ENCODE peak calls at places on chromosomes 16 and 17, in eight cellular contexts. One of them, this sample, is unnamed.
A peak's percentile ranks its signal among the peaks of the same experiment; 100 is the strongest.

GRCh38 chr17:67374329-67375053 is 2.6 kb upstream of the PITPNC1 start:
- DNase-seq in CD8-positive, alpha-beta memory T cell: peak; percentile 79
- DNase-seq in ascending aorta: peak; percentile 93
- DNase-seq in thoracic aorta: peak; percentile 67
- DNase-seq in AG04450: peak; percentile 63
- DNase-seq in prostate gland: peak; percentile 87
- DNase-seq in transverse colon: peak; percentile 87
- DNase-seq in fibroblast of lung: peak; percentile 84
- DNase-seq in this sample: peak; percentile 86

GRCh38 chr16:3734084-3734757 is 16.9 kb upstream of the TRAP1 start:
- DNase-seq in CD8-positive, alpha-beta memory T cell: no peak
- DNase-seq in ascending aorta: no peak
- DNase-seq in thoracic aorta: no peak
- DNase-seq in AG04450: no peak
- DNase-seq in prostate gland: no peak
- DNase-seq in transverse colon: no peak
- DNase-seq in fibroblast of lung: no peak
- DNase-seq in this sample: no peak

GRCh38 chr17:38742431-38743308 is 5.5 kb downstream of the PCGF2 start:
- DNase-seq in CD8-positive, alpha-beta memory T cell: no peak
- DNase-seq in ascending aorta: peak; percentile 83
- DNase-seq in thoracic aorta: peak; percentile 54
- DNase-seq in AG04450: peak; percentile 37
- DNase-seq in prostate gland: no peak
- DNase-seq in transverse colon: peak; percentile 68
- DNase-seq in fibroblast of lung: peak; percentile 67
- DNase-seq in this sample: peak; percentile 96

GRCh38 chr16:24939224-24939623 is 75.9 kb downstream of the ARHGAP17 start:
- DNase-seq in CD8-positive, alpha-beta memory T cell: no peak
- DNase-seq in ascending aorta: no peak
- DNase-seq in thoracic aorta: no peak
- DNase-seq in AG04450: no peak
- DNase-seq in prostate gland: no peak
- DNase-seq in transverse colon: no peak
- DNase-seq in fibroblast of lung: no peak
- DNase-seq in this sample: no peak

GRCh38 chr16:11190585-11191565 is 65.1 kb downstream of the SOCS1 start:
- DNase-seq in CD8-positive, alpha-beta memory T cell: no peak
- DNase-seq in ascending aorta: no peak
- DNase-seq in thoracic aorta: no peak
- DNase-seq in AG04450: no peak
- DNase-seq in prostate gland: no peak
- DNase-seq in transverse colon: no peak
- DNase-seq in fibroblast of lung: peak; percentile 38
- DNase-seq in this sample: peak; percentile 45

GRCh38 chr17:62660629-62661118 is 33.2 kb downstream of the MRC2 start:
- DNase-seq in CD8-positive, alpha-beta memory T cell: no peak
- DNase-seq in ascending aorta: no peak
- DNase-seq in thoracic aorta: no peak
- DNase-seq in AG04450: no peak
- DNase-seq in prostate gland: no peak
- DNase-seq in transverse colon: no peak
- DNase-seq in fibroblast of lung: no peak
- DNase-seq in this sample: no peak

GRCh38 chr17:66892286-66892685 is 57.4 kb downstream of the CACNG5 start:
- DNase-seq in CD8-positive, alpha-beta memory T cell: no peak
- DNase-seq in ascending aorta: no peak
- DNase-seq in thoracic aorta: no peak
- DNase-seq in AG04450: no peak
- DNase-seq in prostate gland: no peak
- DNase-seq in transverse colon: no peak
- DNase-seq in fibroblast of lung: peak; percentile 10
- DNase-seq in this sample: no peak

GRCh38 chr16:77062878-77063566 is 128.0 kb upstream of the MON1B start:
- DNase-seq in CD8-positive, alpha-beta memory T cell: no peak
- DNase-seq in ascending aorta: no peak
- DNase-seq in thoracic aorta: no peak
- DNase-seq in AG04450: no peak
- DNase-seq in prostate gland: no peak
- DNase-seq in transverse colon: no peak
- DNase-seq in fibroblast of lung: no peak
- DNase-seq in this sample: no peak

GRCh38 chr16:85639529-85640253 is 26.6 kb downstream of the GSE1 start:
- DNase-seq in CD8-positive, alpha-beta memory T cell: no peak
- DNase-seq in ascending aorta: no peak
- DNase-seq in thoracic aorta: no peak
- DNase-seq in AG04450: no peak
- DNase-seq in prostate gland: peak; percentile 67
- DNase-seq in transverse colon: no peak
- DNase-seq in fibroblast of lung: no peak
- DNase-seq in this sample: no peak

GRCh38 chr16:2023098-2023925 is 3.4 kb upstream of the NHERF2 start:
- DNase-seq in CD8-positive, alpha-beta memory T cell: peak; percentile 95
- DNase-seq in ascending aorta: peak; percentile 96
- DNase-seq in thoracic aorta: peak; percentile 69
- DNase-seq in AG04450: peak; percentile 66
- DNase-seq in prostate gland: peak; percentile 92
- DNase-seq in transverse colon: peak; percentile 97
- DNase-seq in fibroblast of lung: peak; percentile 71
- DNase-seq in this sample: peak; percentile 68

GRCh38 chr16:2024026-2024425 is 2.7 kb upstream of the NHERF2 start:
- DNase-seq in CD8-positive, alpha-beta memory T cell: no peak
- DNase-seq in ascending aorta: no peak
- DNase-seq in thoracic aorta: no peak
- DNase-seq in AG04450: no peak
- DNase-seq in prostate gland: no peak
- DNase-seq in transverse colon: no peak
- DNase-seq in fibroblast of lung: no peak
- DNase-seq in this sample: no peak

GRCh38 chr16:2026461-2027023 is at the start of gene NHERF2:
- DNase-seq in CD8-positive, alpha-beta memory T cell: peak; percentile 29
- DNase-seq in ascending aorta: no peak
- DNase-seq in thoracic aorta: no peak
- DNase-seq in AG04450: no peak
- DNase-seq in prostate gland: peak; percentile 53
- DNase-seq in transverse colon: peak; percentile 57
- DNase-seq in fibroblast of lung: no peak
- DNase-seq in this sample: no peak

GRCh38 chr16:2025878-2026460 is 733 bp upstream of the NHERF2 start:
- DNase-seq in CD8-positive, alpha-beta memory T cell: no peak
- DNase-seq in ascending aorta: no peak
- DNase-seq in thoracic aorta: no peak
- DNase-seq in AG04450: no peak
- DNase-seq in prostate gland: no peak
- DNase-seq in transverse colon: no peak
- DNase-seq in fibroblast of lung: no peak
- DNase-seq in this sample: no peak

DNA sequence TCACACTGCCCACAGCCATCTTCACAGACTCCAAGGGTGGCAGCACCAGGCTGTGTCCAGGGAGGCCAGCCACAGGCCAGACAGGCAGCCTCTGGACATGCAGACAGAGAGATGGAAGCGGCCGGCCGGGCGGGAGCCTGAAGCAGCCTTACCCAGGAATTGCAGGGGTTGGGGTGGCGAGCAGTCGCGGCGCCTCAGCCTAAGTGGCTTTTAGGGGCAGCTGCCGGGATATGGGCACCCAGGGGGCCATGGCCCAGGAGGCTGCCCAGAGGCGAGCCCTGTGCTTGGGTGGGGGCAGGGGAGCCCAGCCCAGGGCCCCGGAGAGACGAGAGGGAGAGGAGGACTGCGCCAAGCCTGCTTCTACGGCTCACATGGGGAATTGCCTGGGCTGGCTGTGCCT is 1.5 kb upstream of the NHERF2 start:
- DNase-seq in CD8-positive, alpha-beta memory T cell: no peak
- DNase-seq in ascending aorta: no peak
- DNase-seq in thoracic aorta: no peak
- DNase-seq in AG04450: no peak
- DNase-seq in prostate gland: no peak
- DNase-seq in transverse colon: no peak
- DNase-seq in fibroblast of lung: no peak
- DNase-seq in this sample: no peak
- H3K27me3 ChIP-seq in CD8-positive, alpha-beta memory T cell: peaks cover 5% of the 10 kb centered on the region
- H3K27me3 ChIP-seq in ascending aorta: no peaks in the 10 kb centered on the region
- H3K27me3 ChIP-seq in thoracic aorta: no peaks in the 10 kb centered on the region
- H3K27me3 ChIP-seq in AG04450: peaks cover under 1% of the 10 kb centered on the region
- H3K27me3 ChIP-seq in prostate gland: peaks cover 2% of the 10 kb centered on the region
- H3K27me3 ChIP-seq in transverse colon: peaks cover 17% of the 10 kb centered on the region
- H3K27me3 ChIP-seq in fibroblast of lung: peaks cover 4% of the 10 kb centered on the region
- H3K27me3 ChIP-seq in this sample: peaks cover 5% of the 10 kb centered on the region

GRCh38 chr17:17693955-17694228 is 12.6 kb downstream of the RAI1 start:
- DNase-seq in CD8-positive, alpha-beta memory T cell: no peak
- DNase-seq in ascending aorta: no peak
- DNase-seq in thoracic aorta: no peak
- DNase-seq in AG04450: no peak
- DNase-seq in prostate gland: no peak
- DNase-seq in transverse colon: no peak
- DNase-seq in fibroblast of lung: no peak
- DNase-seq in this sample: no peak

GRCh38 chr17:17692353-17693252 is 11.3 kb downstream of the RAI1 start:
- DNase-seq in CD8-positive, alpha-beta memory T cell: no peak
- DNase-seq in ascending aorta: no peak
- DNase-seq in thoracic aorta: no peak
- DNase-seq in AG04450: no peak
- DNase-seq in prostate gland: no peak
- DNase-seq in transverse colon: no peak
- DNase-seq in fibroblast of lung: peak; percentile 48
- DNase-seq in this sample: no peak

GRCh38 chr17:17696075-17696474 is 14.8 kb downstream of the RAI1 start:
- DNase-seq in CD8-positive, alpha-beta memory T cell: no peak
- DNase-seq in ascending aorta: no peak
- DNase-seq in thoracic aorta: no peak
- DNase-seq in AG04450: no peak
- DNase-seq in prostate gland: no peak
- DNase-seq in transverse colon: no peak
- DNase-seq in fibroblast of lung: no peak
- DNase-seq in this sample: no peak

GRCh38 chr17:17693253-17693954 is 12.1 kb downstream of the RAI1 start:
- DNase-seq in CD8-positive, alpha-beta memory T cell: no peak
- DNase-seq in ascending aorta: peak; percentile 81
- DNase-seq in thoracic aorta: peak; percentile 53
- DNase-seq in AG04450: no peak
- DNase-seq in prostate gland: peak; percentile 87
- DNase-seq in transverse colon: peak; percentile 31
- DNase-seq in fibroblast of lung: peak; percentile 48
- DNase-seq in this sample: no peak

DNA sequence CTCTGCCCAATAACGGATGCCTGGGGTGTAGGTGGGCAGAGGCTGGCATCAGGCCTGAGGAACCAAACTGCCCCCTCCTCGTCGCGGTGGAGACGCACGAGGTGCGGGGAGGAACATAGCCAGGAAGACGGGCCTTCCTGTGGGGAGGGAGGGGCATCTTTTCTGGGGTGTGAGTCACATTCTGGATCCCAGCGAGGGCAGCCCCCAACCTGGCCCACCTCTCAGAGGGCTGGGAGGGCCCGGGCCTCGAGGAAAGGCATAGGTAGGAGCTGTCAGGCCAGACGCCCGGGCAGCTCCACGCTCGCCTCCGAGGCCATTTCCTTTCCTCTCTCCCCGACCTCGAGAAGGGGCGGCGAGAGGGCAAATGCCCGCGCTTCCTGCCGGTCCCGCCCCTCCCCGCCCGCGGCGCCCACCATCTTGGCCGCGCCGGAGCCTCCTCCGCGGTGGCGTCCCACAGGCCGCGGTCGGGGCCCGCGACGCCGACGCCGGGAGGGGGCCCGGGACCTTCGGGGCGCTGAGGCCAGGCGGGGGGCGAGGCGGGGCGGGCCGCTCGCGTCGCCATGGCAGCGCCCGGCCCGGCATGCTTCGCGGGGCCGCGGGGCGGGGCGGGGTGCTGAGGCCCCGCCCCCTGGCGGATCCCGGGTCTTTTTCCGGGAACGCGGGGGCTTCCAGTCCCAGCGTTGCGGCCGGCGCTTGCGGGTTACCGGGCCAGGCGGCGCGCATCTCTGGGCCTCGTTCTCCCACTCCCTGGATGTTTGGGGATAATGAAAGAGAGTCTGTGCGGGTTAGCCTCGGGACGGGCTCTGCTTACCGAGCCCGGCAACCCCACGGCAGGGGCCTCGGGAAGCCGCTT is 13.2 kb downstream of the RAI1 start:
- DNase-seq in CD8-positive, alpha-beta memory T cell: peak; percentile 73
- DNase-seq in ascending aorta: peak; percentile 88
- DNase-seq in thoracic aorta: peak; percentile 36
- DNase-seq in AG04450: no peak
- DNase-seq in prostate gland: peak; percentile 75
- DNase-seq in transverse colon: peak; percentile 76
- DNase-seq in fibroblast of lung: peak; percentile 78
- DNase-seq in this sample: peak; percentile 43
- H3K27me3 ChIP-seq in CD8-positive, alpha-beta memory T cell: no peaks in the 10 kb centered on the region
- H3K27me3 ChIP-seq in ascending aorta: no peaks in the 10 kb centered on the region
- H3K27me3 ChIP-seq in thoracic aorta: no peaks in the 10 kb centered on the region
- H3K27me3 ChIP-seq in AG04450: no peaks in the 10 kb centered on the region
- H3K27me3 ChIP-seq in prostate gland: no peaks in the 10 kb centered on the region
- H3K27me3 ChIP-seq in transverse colon: no peaks in the 10 kb centered on the region
- H3K27me3 ChIP-seq in fibroblast of lung: no peaks in the 10 kb centered on the region
- H3K27me3 ChIP-seq in this sample: no peaks in the 10 kb centered on the region

GRCh38 chr16:81536648-81537047 is 92.0 kb downstream of the CMIP start:
- DNase-seq in CD8-positive, alpha-beta memory T cell: no peak
- DNase-seq in ascending aorta: no peak
- DNase-seq in thoracic aorta: no peak
- DNase-seq in AG04450: no peak
- DNase-seq in prostate gland: no peak
- DNase-seq in transverse colon: no peak
- DNase-seq in fibroblast of lung: no peak
- DNase-seq in this sample: no peak
- H3K27me3 ChIP-seq in CD8-positive, alpha-beta memory T cell: no peaks in the 10 kb centered on the region
- H3K27me3 ChIP-seq in ascending aorta: no peaks in the 10 kb centered on the region
- H3K27me3 ChIP-seq in thoracic aorta: no peaks in the 10 kb centered on the region
- H3K27me3 ChIP-seq in AG04450: no peaks in the 10 kb centered on the region
- H3K27me3 ChIP-seq in prostate gland: no peaks in the 10 kb centered on the region
- H3K27me3 ChIP-seq in transverse colon: no peaks in the 10 kb centered on the region
- H3K27me3 ChIP-seq in fibroblast of lung: no peaks in the 10 kb centered on the region
- H3K27me3 ChIP-seq in this sample: no peaks in the 10 kb centered on the region

GRCh38 chr17:79180358-79181005 is 105.9 kb downstream of the ENGASE start:
- DNase-seq in CD8-positive, alpha-beta memory T cell: no peak
- DNase-seq in ascending aorta: no peak
- DNase-seq in thoracic aorta: no peak
- DNase-seq in AG04450: no peak
- DNase-seq in prostate gland: no peak
- DNase-seq in transverse colon: no peak
- DNase-seq in fibroblast of lung: no peak
- DNase-seq in this sample: no peak

GRCh38 chr17:79182176-79183160 is 107.8 kb downstream of the ENGASE start:
- DNase-seq in CD8-positive, alpha-beta memory T cell: no peak
- DNase-seq in ascending aorta: no peak
- DNase-seq in thoracic aorta: no peak
- DNase-seq in AG04450: no peak
- DNase-seq in prostate gland: no peak
- DNase-seq in transverse colon: no peak
- DNase-seq in fibroblast of lung: no peak
- DNase-seq in this sample: no peak

GRCh38 chr17:79177877-79178276 is 103.3 kb downstream of the ENGASE start:
- DNase-seq in CD8-positive, alpha-beta memory T cell: no peak
- DNase-seq in ascending aorta: no peak
- DNase-seq in thoracic aorta: no peak
- DNase-seq in AG04450: no peak
- DNase-seq in prostate gland: no peak
- DNase-seq in transverse colon: no peak
- DNase-seq in fibroblast of lung: no peak
- DNase-seq in this sample: no peak

GRCh38 chr17:79176792-79177601 is 102.4 kb downstream of the ENGASE start:
- DNase-seq in CD8-positive, alpha-beta memory T cell: no peak
- DNase-seq in ascending aorta: no peak
- DNase-seq in thoracic aorta: no peak
- DNase-seq in AG04450: no peak
- DNase-seq in prostate gland: no peak
- DNase-seq in transverse colon: no peak
- DNase-seq in fibroblast of lung: no peak
- DNase-seq in this sample: no peak

GRCh38 chr17:79179334-79179733 is 104.7 kb downstream of the ENGASE start:
- DNase-seq in CD8-positive, alpha-beta memory T cell: no peak
- DNase-seq in ascending aorta: no peak
- DNase-seq in thoracic aorta: no peak
- DNase-seq in AG04450: no peak
- DNase-seq in prostate gland: no peak
- DNase-seq in transverse colon: no peak
- DNase-seq in fibroblast of lung: no peak
- DNase-seq in this sample: no peak
- H3K27me3 ChIP-seq in CD8-positive, alpha-beta memory T cell: peaks cover 3% of the 10 kb centered on the region
- H3K27me3 ChIP-seq in ascending aorta: no peaks in the 10 kb centered on the region
- H3K27me3 ChIP-seq in thoracic aorta: no peaks in the 10 kb centered on the region
- H3K27me3 ChIP-seq in AG04450: peaks cover 24% of the 10 kb centered on the region
- H3K27me3 ChIP-seq in prostate gland: peaks cover 26% of the 10 kb centered on the region
- H3K27me3 ChIP-seq in transverse colon: peaks cover 28% of the 10 kb centered on the region
- H3K27me3 ChIP-seq in fibroblast of lung: peaks cover under 1% of the 10 kb centered on the region
- H3K27me3 ChIP-seq in this sample: peaks cover 25% of the 10 kb centered on the region